ENCODE peak calls at places on chromosomes 5 and 9, in five cellular contexts. A is astrocyte of the spinal cord, S is upper lobe of right lung, E is esophagus squamous epithelium, R is psoas muscle. B is an unnamed sample.

GRCh38 chr9:121987312-121987711 is 105.8 kb downstream of the TTLL11 start:
- DNase-seq in S (no peak), E (no peak), A (no peak), R (no peak), B (no peak)

GRCh38 chr5:150126199-150126920 is 29.3 kb downstream of the PDGFRB start:
- DNase-seq in R (peak; percentile 28), S (no peak), E (no peak), A (no peak), B (no peak)

GRCh38 chr5:27592231-27592630 is 553.8 kb upstream of the CDH9 start:
- DNase-seq in E (no peak), A (peak; percentile 79), S (no peak), R (no peak), B (peak; percentile 61)

GRCh38 chr9:93184439-93185221 is 691 bp downstream of the WNK2 start:
- DNase-seq in E (no peak), R (no peak), A (no peak), S (no peak), B (no peak)

GRCh38 chr5:100823812-100824211 is 79.3 kb downstream of the ST8SIA4 start:
- DNase-seq in A (no peak), S (no peak), R (no peak), E (no peak), B (no peak)

GRCh38 chr9:133472753-133473378 is 6.0 kb downstream of the SLC2A6 start:
- DNase-seq in S (no peak), E (no peak), R (no peak), A (no peak), B (no peak)

GRCh38 chr5:102090770-102091169 is 205.3 kb downstream of the SLCO4C1 start:
- DNase-seq in E (no peak), R (no peak), A (no peak), S (no peak), B (peak; percentile 3)

GRCh38 chr5:375921-376871 is 54.7 kb downstream of the AHRR start:
- DNase-seq in E (no peak), S (peak; percentile 62), A (no peak), R (no peak), B (no peak)

GRCh38 chr5:92800360-92800759 is 780.7 kb downstream of the NR2F1-AS1 start:
- DNase-seq in S (no peak), R (no peak), E (no peak), A (peak; percentile 72), B (peak; percentile 30)

GRCh38 chr5:139043127-139043905 is 154.9 kb downstream of the SIL1 start:
- DNase-seq in A (peak; percentile 38), S (no peak), E (no peak), R (no peak), B (peak; percentile 34)

GRCh38 chr5:125045647-125046046 is 299.2 kb upstream of the ZNF608 start:
- DNase-seq in R (no peak), A (no peak), S (no peak), E (no peak), B (no peak)

GRCh38 chr9:9229269-9229668 is 1383.5 kb downstream of the PTPRD start:
- DNase-seq in R (no peak), E (no peak), A (no peak), S (no peak), B (no peak)

GRCh38 chr5:67494186-67494842 is 297.7 kb upstream of the CD180 start:
- DNase-seq in E (no peak), A (no peak), S (no peak), R (peak; percentile 79), B (no peak)

GRCh38 chr9:18566125-18566524 is 92.2 kb downstream of the ADAMTSL1 start:
- DNase-seq in E (no peak), R (no peak), S (no peak), A (peak; percentile 91), B (peak; percentile 60)

GRCh38 chr5:72821776-72822175 is 5.3 kb downstream of the TNPO1 start:
- DNase-seq in E (no peak), R (no peak), A (no peak), S (no peak), B (no peak)

GRCh38 chr9:136345281-136346156 is 18.0 kb downstream of the DNLZ start:
- DNase-seq in R (peak; percentile 75), S (peak; percentile 86), E (no peak), A (peak; percentile 38), B (peak; percentile 53)

GRCh38 chr5:35920890-35921289 is 17.5 kb downstream of the CAPSL start:
- DNase-seq in E (no peak), S (no peak), A (no peak), R (no peak), B (no peak)

GRCh38 chr9:100160021-100160420 is 61.0 kb downstream of the INVS start:
- DNase-seq in E (no peak), R (no peak), S (no peak), A (peak; percentile 62), B (no peak)

GRCh38 chr9:91421987-91422765 is 1.5 kb downstream of the NFIL3 start:
- DNase-seq in A (peak; percentile 64), R (no peak), E (no peak), S (no peak), B (peak; percentile 54)

GRCh38 chr9:70534471-70534870 is 120.0 kb upstream of the KLF9 start:
- DNase-seq in A (no peak), E (no peak), S (no peak), R (no peak), B (peak; percentile 22)

GRCh38 chr9:70043285-70043684 is 363 bp upstream of the MAMDC2 start:
- DNase-seq in S (no peak), A (no peak), E (no peak), R (no peak), B (no peak)

GRCh38 chr5:94223231-94223630 is 395.2 kb downstream of the KIAA0825 start:
- DNase-seq in S (no peak), E (no peak), R (no peak), A (no peak), B (no peak)

GRCh38 chr5:103475629-103476240 is 86.9 kb downstream of the NUDT12 start:
- DNase-seq in E (no peak), R (no peak), A (peak; percentile 67), S (no peak), B (peak; percentile 71)

GRCh38 chr5:29930316-29930715 is 1263.2 kb upstream of the CDH6 start:
- DNase-seq in S (no peak), A (no peak), R (no peak), E (no peak), B (no peak)

GRCh38 chr9:114745108-114745848 is 60.6 kb downstream of the TNFSF15 start:
- DNase-seq in E (no peak), A (peak; percentile 33), R (no peak), S (no peak), B (peak; percentile 41)

GRCh38 chr5:140595538-140595937 is 30.9 kb downstream of the SLC35A4 start:
- DNase-seq in S (no peak), A (no peak), E (no peak), R (no peak), B (no peak)

GRCh38 chr9:33778700-33779351 is 16.5 kb upstream of the PRSS3 start:
- DNase-seq in S (no peak), E (no peak), A (peak; percentile 51), R (no peak), B (peak; percentile 79)

GRCh38 chr5:72510610-72511121 is 3.5 kb upstream of the ZNF366 start:
- DNase-seq in S (no peak), E (no peak), A (peak; percentile 85), R (peak; percentile 85), B (peak; percentile 58)

GRCh38 chr5:142602720-142603245 is 83.1 kb downstream of the FGF1 start:
- DNase-seq in S (no peak), E (no peak), R (no peak), A (no peak), B (peak; percentile 26)

GRCh38 chr9:98234231-98234825 is 21.1 kb downstream of the TBC1D2 start:
- DNase-seq in E (no peak), A (no peak), S (peak; percentile 16), R (no peak), B (no peak)

DNA sequence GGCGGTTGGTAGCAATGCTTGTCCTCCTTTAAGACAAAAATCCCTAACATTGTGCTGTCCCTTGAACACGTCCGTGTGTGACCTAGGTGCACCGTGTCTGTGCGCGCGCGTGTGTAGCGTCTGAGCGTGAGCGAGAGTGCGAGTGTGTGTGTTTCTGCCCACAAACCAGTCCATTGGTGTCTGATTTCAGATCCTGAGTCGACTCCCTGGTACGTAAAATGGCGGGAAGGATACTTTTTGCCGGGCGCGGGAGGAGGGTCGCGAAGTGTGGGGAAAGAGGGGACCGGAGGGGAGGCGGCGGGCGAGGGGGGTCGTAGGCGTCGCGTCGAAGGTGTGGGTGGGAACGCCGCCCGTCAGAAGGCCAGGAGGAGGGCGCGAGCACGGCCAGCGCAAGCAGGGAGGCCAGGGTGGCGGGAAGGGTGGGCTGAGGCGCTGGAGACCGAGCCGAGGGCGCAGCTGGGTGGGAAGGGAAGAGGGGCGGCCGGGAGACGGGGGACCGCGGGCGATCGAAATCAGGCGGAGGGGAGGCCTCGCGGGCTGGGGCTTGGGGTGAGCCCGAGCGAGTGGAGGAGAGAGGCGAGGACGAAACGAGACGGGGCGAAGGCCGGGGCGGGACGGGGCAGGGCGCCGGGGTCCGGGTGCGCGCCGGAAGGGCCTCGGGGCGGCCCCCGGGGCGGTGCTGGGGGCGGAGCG is 8.8 kb downstream of the OTP start:
- DNase-seq in S (no peak), A (no peak), R (no peak), E (no peak), B (no peak)
- H3K4me3 ChIP-seq in S (peak overlapping the region; percentile 46), A (no peak overlapping the region), R (peak overlapping the region; percentile 66), E (peak overlapping the region; percentile 31), B (no peak overlapping the region)

GRCh38 chr5:151285683-151286082 is 17.9 kb downstream of the SLC36A3 start:
- DNase-seq in R (no peak), E (no peak), A (no peak), S (no peak), B (no peak)

GRCh38 chr5:151286246-151286645 is 17.3 kb downstream of the SLC36A3 start:
- DNase-seq in A (no peak), R (no peak), E (no peak), S (no peak), B (no peak)

GRCh38 chr5:151281001-151281639 is 22.4 kb downstream of the SLC36A3 start:
- DNase-seq in S (no peak), R (no peak), A (no peak), E (no peak), B (no peak)

GRCh38 chr5:151283120-151283825 is 20.3 kb downstream of the SLC36A3 start:
- DNase-seq in E (no peak), R (no peak), S (no peak), A (no peak), B (no peak)

DNA sequence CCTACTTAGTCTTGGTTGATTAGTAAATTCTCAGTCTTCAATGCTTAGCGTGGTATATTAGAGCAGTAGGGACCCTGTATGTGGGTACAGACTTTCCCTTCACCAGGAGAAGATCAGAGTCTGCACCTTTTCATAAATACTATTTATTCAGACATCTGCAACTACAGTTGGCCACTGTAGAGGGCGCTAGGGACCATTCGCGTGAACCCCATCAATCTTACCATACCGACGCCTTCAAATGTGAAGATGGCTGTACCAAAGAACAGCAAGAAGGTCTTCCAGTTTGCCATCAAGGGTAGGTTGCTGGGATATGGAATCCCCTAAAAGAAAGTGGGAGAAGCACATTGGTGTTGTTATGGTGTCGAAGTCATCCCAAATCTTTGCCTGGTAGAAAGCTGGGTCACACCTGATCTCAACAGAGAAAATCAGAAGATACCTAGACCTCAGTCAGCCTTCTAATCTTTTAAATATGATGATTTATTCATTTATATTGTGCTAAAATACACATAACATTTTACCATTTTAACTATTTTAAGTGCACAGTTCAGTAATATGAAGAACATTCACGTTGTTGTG is 19.1 kb downstream of the SLC36A3 start:
- DNase-seq in R (no peak), E (no peak), S (no peak), A (no peak), B (no peak)
- TF ChIP-seq CTCF in R (peak; percentile 6), E (peak; percentile 17), S (peak; percentile 37), A (no peak), B (no peak)

GRCh38 chr5:59276277-59276647 is 617.3 kb downstream of the PDE4D start:
- DNase-seq in R (no peak), E (no peak), S (no peak), A (no peak), B (no peak)
- H3K4me3 ChIP-seq in R (peak overlapping the region; percentile 60), E (no peak overlapping the region), S (peak overlapping the region; percentile 54), A (peak overlapping the region; percentile 44), B (no peak overlapping the region)

GRCh38 chr5:10673407-10673806 is 87.6 kb downstream of the DAP start:
- DNase-seq in E (no peak), S (no peak), R (no peak), A (no peak), B (no peak)
- TF ChIP-seq CTCF in E (no peak), S (no peak), R (no peak), A (no peak), B (no peak)